ENCODE peak calls at places on chromosomes 13 and 19, in six cellular contexts. One of them, this sample, is unnamed. For H3K4me1, the result is how much of the 10 kb centered on the place peaks cover.

GRCh38 chr13:31982540-31982939 is 49.0 kb upstream of the FRY start:
- DNase-seq in heart right ventricle: peak
- DNase-seq in esophagus squamous epithelium: no peak
- DNase-seq in HCT116: peak
- DNase-seq in tibial artery: peak
- DNase-seq in esophagus muscularis mucosa: no peak
- DNase-seq in this sample: peak

GRCh38 chr13:21980049-21980448 is 309.2 kb downstream of the FGF9 start:
- DNase-seq in esophagus squamous epithelium: no peak
- DNase-seq in esophagus muscularis mucosa: no peak
- DNase-seq in heart right ventricle: no peak
- DNase-seq in tibial artery: no peak
- DNase-seq in HCT116: no peak
- DNase-seq in this sample: no peak

GRCh38 chr19:15113245-15114152 is 6.3 kb downstream of the SYDE1 start:
- DNase-seq in heart right ventricle: no peak
- DNase-seq in esophagus muscularis mucosa: no peak
- DNase-seq in tibial artery: no peak
- DNase-seq in esophagus squamous epithelium: no peak
- DNase-seq in HCT116: no peak
- DNase-seq in this sample: no peak

GRCh38 chr13:98033277-98034247 is 80.1 kb downstream of the IPO5 start:
- DNase-seq in HCT116: peak
- DNase-seq in esophagus squamous epithelium: no peak
- DNase-seq in tibial artery: no peak
- DNase-seq in esophagus muscularis mucosa: peak
- DNase-seq in heart right ventricle: no peak
- DNase-seq in this sample: no peak

GRCh38 chr13:29510698-29511438 is 84.6 kb downstream of the SLC7A1 start:
- DNase-seq in heart right ventricle: no peak
- DNase-seq in esophagus muscularis mucosa: no peak
- DNase-seq in tibial artery: no peak
- DNase-seq in esophagus squamous epithelium: no peak
- DNase-seq in HCT116: no peak
- DNase-seq in this sample: no peak

GRCh38 chr13:21034602-21035190 is 26.7 kb downstream of the LATS2 start:
- DNase-seq in esophagus squamous epithelium: no peak
- DNase-seq in heart right ventricle: peak
- DNase-seq in HCT116: no peak
- DNase-seq in tibial artery: peak
- DNase-seq in esophagus muscularis mucosa: no peak
- DNase-seq in this sample: no peak

GRCh38 chr19:10517361-10517759 is at the start of gene S1PR5:
- DNase-seq in HCT116: no peak
- DNase-seq in heart right ventricle: peak
- DNase-seq in esophagus muscularis mucosa: no peak
- DNase-seq in tibial artery: no peak
- DNase-seq in esophagus squamous epithelium: no peak
- DNase-seq in this sample: no peak

GRCh38 chr19:13764101-13764807 is at the start of gene MRI1:
- DNase-seq in heart right ventricle: peak
- DNase-seq in HCT116: no peak
- DNase-seq in esophagus muscularis mucosa: peak
- DNase-seq in esophagus squamous epithelium: no peak
- DNase-seq in tibial artery: peak
- DNase-seq in this sample: peak

GRCh38 chr13:71695662-71696061 is 171.3 kb downstream of the DACH1 start:
- DNase-seq in esophagus muscularis mucosa: no peak
- DNase-seq in tibial artery: no peak
- DNase-seq in esophagus squamous epithelium: no peak
- DNase-seq in HCT116: no peak
- DNase-seq in heart right ventricle: no peak
- DNase-seq in this sample: no peak

GRCh38 chr13:20340759-20341161 is 108.6 kb upstream of the GJB6 start:
- DNase-seq in tibial artery: peak
- DNase-seq in esophagus muscularis mucosa: no peak
- DNase-seq in HCT116: no peak
- DNase-seq in esophagus squamous epithelium: no peak
- DNase-seq in heart right ventricle: no peak
- DNase-seq in this sample: no peak

GRCh38 chr13:74040200-74040599 is 94.0 kb downstream of the KLF12 start:
- DNase-seq in esophagus muscularis mucosa: no peak
- DNase-seq in tibial artery: peak
- DNase-seq in esophagus squamous epithelium: no peak
- DNase-seq in HCT116: peak
- DNase-seq in heart right ventricle: peak
- DNase-seq in this sample: no peak

GRCh38 chr19:9862897-9863296 is 27.8 kb downstream of the PIN1 start:
- DNase-seq in esophagus muscularis mucosa: no peak
- DNase-seq in tibial artery: no peak
- DNase-seq in heart right ventricle: no peak
- DNase-seq in esophagus squamous epithelium: no peak
- DNase-seq in HCT116: no peak
- DNase-seq in this sample: no peak

GRCh38 chr19:33580645-33581037 is 41.1 kb upstream of the CHST8 start:
- DNase-seq in esophagus squamous epithelium: no peak
- DNase-seq in esophagus muscularis mucosa: no peak
- DNase-seq in HCT116: no peak
- DNase-seq in heart right ventricle: no peak
- DNase-seq in tibial artery: no peak
- DNase-seq in this sample: no peak

GRCh38 chr19:3285647-3286176 is 61.3 kb downstream of the CELF5 start:
- DNase-seq in HCT116: no peak
- DNase-seq in esophagus squamous epithelium: no peak
- DNase-seq in tibial artery: no peak
- DNase-seq in heart right ventricle: no peak
- DNase-seq in esophagus muscularis mucosa: no peak
- DNase-seq in this sample: no peak

GRCh38 chr19:17117250-17117789 is 41.7 kb downstream of the MYO9B start:
- DNase-seq in heart right ventricle: no peak
- DNase-seq in HCT116: no peak
- DNase-seq in esophagus muscularis mucosa: no peak
- DNase-seq in esophagus squamous epithelium: no peak
- DNase-seq in tibial artery: no peak
- DNase-seq in this sample: no peak
- H3K27ac ChIP-seq in heart right ventricle: no peak
- H3K27ac ChIP-seq in HCT116: no peak
- H3K27ac ChIP-seq in esophagus muscularis mucosa: no peak
- H3K27ac ChIP-seq in esophagus squamous epithelium: peak
- H3K27ac ChIP-seq in tibial artery: peak
- H3K27ac ChIP-seq in this sample: peak

GRCh38 chr13:52450012-52450792 is at the start of gene VPS36:
- DNase-seq in tibial artery: peak
- DNase-seq in esophagus squamous epithelium: peak
- DNase-seq in esophagus muscularis mucosa: peak
- DNase-seq in HCT116: peak
- DNase-seq in heart right ventricle: peak
- DNase-seq in this sample: peak
- TF ChIP-seq CTCF in tibial artery: peak
- TF ChIP-seq CTCF in esophagus squamous epithelium: peak
- TF ChIP-seq CTCF in esophagus muscularis mucosa: peak
- TF ChIP-seq CTCF in HCT116: peak
- TF ChIP-seq CTCF in heart right ventricle: peak
- TF ChIP-seq CTCF in this sample: no peak

GRCh38 chr19:54208784-54209057 is 8.1 kb downstream of the RPS9 start:
- DNase-seq in esophagus squamous epithelium: no peak
- DNase-seq in tibial artery: no peak
- DNase-seq in esophagus muscularis mucosa: no peak
- DNase-seq in HCT116: no peak
- DNase-seq in heart right ventricle: no peak
- DNase-seq in this sample: no peak
- H3K4me1 ChIP-seq in esophagus squamous epithelium: under half
- H3K4me1 ChIP-seq in tibial artery: under half
- H3K4me1 ChIP-seq in esophagus muscularis mucosa: half or more
- H3K4me1 ChIP-seq in HCT116: under half
- H3K4me1 ChIP-seq in heart right ventricle: half or more
- H3K4me1 ChIP-seq in this sample: under half

GRCh38 chr13:99046851-99047250 is 69.0 kb upstream of the DOCK9 start:
- DNase-seq in heart right ventricle: no peak
- DNase-seq in tibial artery: no peak
- DNase-seq in esophagus squamous epithelium: no peak
- DNase-seq in esophagus muscularis mucosa: no peak
- DNase-seq in HCT116: no peak
- DNase-seq in this sample: no peak
- H3K27ac ChIP-seq in heart right ventricle: peak
- H3K27ac ChIP-seq in tibial artery: no peak
- H3K27ac ChIP-seq in esophagus squamous epithelium: peak
- H3K27ac ChIP-seq in esophagus muscularis mucosa: peak
- H3K27ac ChIP-seq in HCT116: no peak
- H3K27ac ChIP-seq in this sample: peak

GRCh38 chr19:30227661-30228112 is 144.5 kb upstream of the ZNF536 start:
- DNase-seq in heart right ventricle: peak
- DNase-seq in esophagus muscularis mucosa: no peak
- DNase-seq in tibial artery: peak
- DNase-seq in esophagus squamous epithelium: no peak
- DNase-seq in HCT116: peak
- DNase-seq in this sample: peak
- TF ChIP-seq CTCF in heart right ventricle: peak
- TF ChIP-seq CTCF in esophagus muscularis mucosa: no peak
- TF ChIP-seq CTCF in tibial artery: peak
- TF ChIP-seq CTCF in esophagus squamous epithelium: peak
- TF ChIP-seq CTCF in HCT116: peak
- TF ChIP-seq CTCF in this sample: no peak

GRCh38 chr13:51803018-51803417 is 945 bp downstream of the DHRS12 start:
- DNase-seq in heart right ventricle: no peak
- DNase-seq in esophagus squamous epithelium: no peak
- DNase-seq in esophagus muscularis mucosa: no peak
- DNase-seq in HCT116: no peak
- DNase-seq in tibial artery: no peak
- DNase-seq in this sample: no peak

GRCh38 chr13:51804295-51805172 is 571 bp upstream of the DHRS12 start:
- DNase-seq in tibial artery: peak
- DNase-seq in esophagus squamous epithelium: no peak
- DNase-seq in esophagus muscularis mucosa: no peak
- DNase-seq in heart right ventricle: no peak
- DNase-seq in HCT116: no peak
- DNase-seq in this sample: no peak

GRCh38 chr13:51801631-51802099 is 2.3 kb downstream of the DHRS12 start:
- DNase-seq in esophagus squamous epithelium: no peak
- DNase-seq in HCT116: no peak
- DNase-seq in heart right ventricle: peak
- DNase-seq in esophagus muscularis mucosa: no peak
- DNase-seq in tibial artery: peak
- DNase-seq in this sample: peak

GRCh38 chr13:51803422-51804294 is at the start of gene DHRS12:
- DNase-seq in HCT116: peak
- DNase-seq in tibial artery: peak
- DNase-seq in heart right ventricle: peak
- DNase-seq in esophagus squamous epithelium: peak
- DNase-seq in esophagus muscularis mucosa: peak
- DNase-seq in this sample: peak

GRCh38 chr13:51802601-51803000 is 1.4 kb downstream of the DHRS12 start:
- DNase-seq in HCT116: no peak
- DNase-seq in heart right ventricle: no peak
- DNase-seq in esophagus muscularis mucosa: no peak
- DNase-seq in tibial artery: no peak
- DNase-seq in esophagus squamous epithelium: no peak
- DNase-seq in this sample: no peak
- H3K4me1 ChIP-seq in HCT116: under half
- H3K4me1 ChIP-seq in heart right ventricle: half or more
- H3K4me1 ChIP-seq in esophagus muscularis mucosa: half or more
- H3K4me1 ChIP-seq in tibial artery: under half
- H3K4me1 ChIP-seq in esophagus squamous epithelium: under half
- H3K4me1 ChIP-seq in this sample: under half

GRCh38 chr13:62358646-62358932 is 942.9 kb upstream of the PCDH20 start:
- DNase-seq in esophagus muscularis mucosa: no peak
- DNase-seq in esophagus squamous epithelium: no peak
- DNase-seq in tibial artery: no peak
- DNase-seq in heart right ventricle: no peak
- DNase-seq in HCT116: no peak
- DNase-seq in this sample: no peak
- H3K27ac ChIP-seq in esophagus muscularis mucosa: no peak
- H3K27ac ChIP-seq in esophagus squamous epithelium: no peak
- H3K27ac ChIP-seq in tibial artery: no peak
- H3K27ac ChIP-seq in heart right ventricle: no peak
- H3K27ac ChIP-seq in HCT116: no peak
- H3K27ac ChIP-seq in this sample: no peak